ENCODE peak calls at places on chromosome 5, in five cellular contexts. T is neuronal stem cell, P is mesenchymal stem cell, U is IMR-90, H is mesendoderm. B is an unnamed sample.
A peak's percentile ranks its signal among the peaks of the same experiment; 100 is the strongest.

GRCh38 chr5:112729630-112730029 is 8.1 kb upstream of the APC start:
- DNase-seq in T (no peak), P (no peak), U (no peak), H (no peak), B (no peak)

GRCh38 chr5:174903333-174903732 is 179.0 kb downstream of the MSX2 start:
- DNase-seq in T (no peak), P (no peak), U (no peak), H (peak; percentile 61), B (peak; percentile 49)

GRCh38 chr5:61919920-61920319 is 386.1 kb upstream of the KIF2A start:
- DNase-seq in T (no peak), P (peak; percentile 21), U (no peak), H (no peak), B (no peak)

GRCh38 chr5:181045316-181045715 is 5.2 kb downstream of the BTNL9 start:
- DNase-seq in T (no peak), P (no peak), U (no peak), H (no peak), B (no peak)

GRCh38 chr5:43514471-43514815 is 505 bp downstream of the C5orf34 start:
- DNase-seq in T (no peak), P (peak; percentile 85), U (peak; percentile 87), H (no peak), B (no peak)

GRCh38 chr5:54360925-54361662 is 50.7 kb upstream of the ARL15 start:
- DNase-seq in T (no peak), P (no peak), U (peak; percentile 10), H (no peak), B (no peak)

GRCh38 chr5:13558408-13558807 is 386.1 kb downstream of the DNAH5 start:
- DNase-seq in T (no peak), P (no peak), U (peak; percentile 31), H (no peak), B (no peak)

GRCh38 chr5:69493235-69493925 is 790 bp downstream of the OCLN start:
- DNase-seq in T (peak; percentile 45), P (peak; percentile 33), U (no peak), H (peak; percentile 64), B (peak; percentile 56)

GRCh38 chr5:96065577-96066385 is 104.1 kb upstream of the ELL2 start:
- DNase-seq in T (peak; percentile 35), P (no peak), U (no peak), H (no peak), B (no peak)

GRCh38 chr5:157994271-157994691 is 135.3 kb upstream of the CLINT1 start:
- DNase-seq in T (no peak), P (no peak), U (no peak), H (no peak), B (no peak)

GRCh38 chr5:135185461-135186075 is 151.5 kb upstream of the PITX1 start:
- DNase-seq in T (no peak), P (peak; percentile 8), U (peak; percentile 65), H (peak; percentile 32), B (no peak)

GRCh38 chr5:122471031-122471751 is 159.2 kb downstream of the SNCAIP start:
- DNase-seq in T (no peak), P (no peak), U (no peak), H (no peak), B (peak; percentile 53)

GRCh38 chr5:72252574-72253155 is 67.4 kb downstream of the MRPS27 start:
- DNase-seq in T (no peak), P (no peak), U (no peak), H (no peak), B (no peak)

GRCh38 chr5:149872351-149873040 is 72.1 kb downstream of the PDE6A start:
- DNase-seq in T (no peak), P (no peak), U (no peak), H (no peak), B (no peak)

GRCh38 chr5:28344803-28345433 is 1306.5 kb upstream of the CDH9 start:
- DNase-seq in T (peak; percentile 49), P (peak; percentile 34), U (no peak), H (peak; percentile 85), B (peak; percentile 29)

GRCh38 chr5:180605554-180606214 is 14.4 kb upstream of the SCGB3A1 start:
- DNase-seq in T (no peak), P (peak; percentile 39), U (peak; percentile 51), H (peak; percentile 71), B (peak; percentile 68)

GRCh38 chr5:171989276-171989675 is 17.2 kb downstream of the FBXW11 start:
- DNase-seq in T (no peak), P (no peak), U (peak; percentile 33), H (no peak), B (no peak)

GRCh38 chr5:125227333-125228075 is 481.1 kb upstream of the ZNF608 start:
- DNase-seq in T (peak; percentile 9), P (peak; percentile 59), U (peak; percentile 26), H (peak; percentile 63), B (peak; percentile 54)

GRCh38 chr5:125411163-125412050 is 665.0 kb upstream of the ZNF608 start:
- DNase-seq in T (no peak), P (peak; percentile 57), U (peak; percentile 39), H (peak; percentile 52), B (no peak)

GRCh38 chr5:26578002-26578401 is 460.4 kb downstream of the CDH9 start:
- DNase-seq in T (no peak), P (no peak), U (no peak), H (no peak), B (no peak)
- H2BK120ac ChIP-seq in T (no peak overlapping the region), P (no peak overlapping the region), U (no peak overlapping the region), H (no peak overlapping the region), B (no peak overlapping the region)

GRCh38 chr5:24635217-24635616 is 9.6 kb downstream of the CDH10 start:
- DNase-seq in T (no peak), P (no peak), U (no peak), H (no peak), B (no peak)
- H3K27ac ChIP-seq in T (no peak overlapping the region), P (no peak overlapping the region), U (no peak overlapping the region), H (no peak overlapping the region), B (no peak overlapping the region)

GRCh38 chr5:108380531-108381021 is 1.3 kb downstream of the FBXL17 start:
- DNase-seq in T (peak; percentile 32), P (peak; percentile 69), U (peak; percentile 13), H (peak; percentile 67), B (peak; percentile 72)
- H4K8ac ChIP-seq in T (no peak overlapping the region), P (peak overlapping the region; percentile 72), U (no peak overlapping the region), H (peak overlapping the region; percentile 81), B (no peak overlapping the region)

GRCh38 chr5:139699352-139699751 is 51.2 kb downstream of the CXXC5 start:
- DNase-seq in T (no peak), P (no peak), U (no peak), H (no peak), B (no peak)

GRCh38 chr5:139702548-139702947 is 54.4 kb downstream of the CXXC5 start:
- DNase-seq in T (no peak), P (no peak), U (no peak), H (no peak), B (no peak)

GRCh38 chr5:139704748-139705147 is 56.6 kb downstream of the CXXC5 start:
- DNase-seq in T (no peak), P (no peak), U (no peak), H (no peak), B (no peak)

GRCh38 chr5:139698461-139699146 is 50.5 kb downstream of the CXXC5 start:
- DNase-seq in T (peak; percentile 76), P (peak; percentile 87), U (peak; percentile 74), H (peak; percentile 98), B (peak; percentile 94)

GRCh38 chr5:139700711-139701693 is 52.9 kb downstream of the CXXC5 start:
- DNase-seq in T (no peak), P (no peak), U (no peak), H (peak; percentile 97), B (peak; percentile 93)
- H2BK120ac ChIP-seq in T (no peak overlapping the region), P (no peak overlapping the region), U (no peak overlapping the region), H (peak overlapping the region; percentile 0), B (no peak overlapping the region)

B was measured in H9.